ENCODE peak calls at places on chromosome X, in four cellular contexts. One of them, this sample, is unnamed.

GRCh38 chrX:9312922-9313867 is 151.7 kb upstream of the TBL1X start:
- DNase-seq in endodermal cell: peak; percentile 78
- DNase-seq in epithelial cell of esophagus: peak; percentile 11
- DNase-seq in fibroblast of villous mesenchyme: no peak
- DNase-seq in this sample: no peak

GRCh38 chrX:39016551-39016950 is 215.3 kb downstream of the MID1IP1 start:
- DNase-seq in endodermal cell: no peak
- DNase-seq in fibroblast of villous mesenchyme: no peak
- DNase-seq in epithelial cell of esophagus: no peak
- DNase-seq in this sample: no peak

GRCh38 chrX:74325130-74326059 is 21.4 kb downstream of the ZCCHC13 start:
- DNase-seq in endodermal cell: peak; percentile 90
- DNase-seq in epithelial cell of esophagus: no peak
- DNase-seq in fibroblast of villous mesenchyme: no peak
- DNase-seq in this sample: no peak

GRCh38 chrX:9052081-9052480 is 18.2 kb upstream of the FAM9B start:
- DNase-seq in endodermal cell: no peak
- DNase-seq in fibroblast of villous mesenchyme: no peak
- DNase-seq in epithelial cell of esophagus: no peak
- DNase-seq in this sample: no peak

GRCh38 chrX:97751735-97752134 is 868.0 kb downstream of the RPA4 start:
- DNase-seq in endodermal cell: no peak
- DNase-seq in epithelial cell of esophagus: peak; percentile 91
- DNase-seq in fibroblast of villous mesenchyme: no peak
- DNase-seq in this sample: no peak

GRCh38 chrX:42093756-42094155 is 170.4 kb upstream of the CASK start:
- DNase-seq in epithelial cell of esophagus: no peak
- DNase-seq in fibroblast of villous mesenchyme: peak; percentile 73
- DNase-seq in endodermal cell: no peak
- DNase-seq in this sample: no peak

GRCh38 chrX:115642895-115643530 is 82.0 kb downstream of the PLS3 start:
- DNase-seq in epithelial cell of esophagus: peak; percentile 39
- DNase-seq in endodermal cell: peak; percentile 64
- DNase-seq in fibroblast of villous mesenchyme: peak; percentile 81
- DNase-seq in this sample: no peak

GRCh38 chrX:38732866-38733265 is 68.4 kb upstream of the MID1IP1 start:
- DNase-seq in fibroblast of villous mesenchyme: no peak
- DNase-seq in epithelial cell of esophagus: peak; percentile 7
- DNase-seq in endodermal cell: no peak
- DNase-seq in this sample: no peak

GRCh38 chrX:72307646-72308051 is 1.9 kb upstream of the CITED1 start:
- DNase-seq in endodermal cell: no peak
- DNase-seq in fibroblast of villous mesenchyme: no peak
- DNase-seq in epithelial cell of esophagus: no peak
- DNase-seq in this sample: no peak

GRCh38 chrX:100636321-100636991 is at the start of gene TSPAN6:
- DNase-seq in endodermal cell: peak; percentile 92
- DNase-seq in fibroblast of villous mesenchyme: peak; percentile 90
- DNase-seq in epithelial cell of esophagus: peak; percentile 81
- DNase-seq in this sample: peak; percentile 50

GRCh38 chrX:152899874-152900719 is 2.2 kb downstream of the ZNF185 start:
- DNase-seq in fibroblast of villous mesenchyme: no peak
- DNase-seq in endodermal cell: peak; percentile 38
- DNase-seq in epithelial cell of esophagus: no peak
- DNase-seq in this sample: no peak

GRCh38 chrX:23374291-23374690 is 39.6 kb downstream of the PTCHD1 start:
- DNase-seq in endodermal cell: no peak
- DNase-seq in fibroblast of villous mesenchyme: no peak
- DNase-seq in epithelial cell of esophagus: peak; percentile 14
- DNase-seq in this sample: no peak

GRCh38 chrX:148310402-148311200 is 189.8 kb upstream of the AFF2 start:
- DNase-seq in fibroblast of villous mesenchyme: no peak
- DNase-seq in endodermal cell: no peak
- DNase-seq in epithelial cell of esophagus: no peak
- DNase-seq in this sample: no peak

GRCh38 chrX:9912341-9912740 is 54.8 kb upstream of the CLDN34 start:
- DNase-seq in fibroblast of villous mesenchyme: no peak
- DNase-seq in epithelial cell of esophagus: peak; percentile 92
- DNase-seq in endodermal cell: peak; percentile 66
- DNase-seq in this sample: no peak

GRCh38 chrX:9662148-9662547 is 103.5 kb downstream of the GPR143 start:
- DNase-seq in endodermal cell: no peak
- DNase-seq in fibroblast of villous mesenchyme: peak; percentile 34
- DNase-seq in epithelial cell of esophagus: peak; percentile 52
- DNase-seq in this sample: no peak

GRCh38 chrX:5650904-5651303 is 577.8 kb downstream of the NLGN4X start:
- DNase-seq in endodermal cell: peak; percentile 58
- DNase-seq in fibroblast of villous mesenchyme: no peak
- DNase-seq in epithelial cell of esophagus: no peak
- DNase-seq in this sample: no peak

GRCh38 chrX:48972214-48973164 is 845 bp upstream of the KCND1 start:
- DNase-seq in epithelial cell of esophagus: peak; percentile 39
- DNase-seq in fibroblast of villous mesenchyme: peak; percentile 39
- DNase-seq in endodermal cell: peak; percentile 83
- DNase-seq in this sample: no peak

GRCh38 chrX:109854096-109854495 is 121.0 kb upstream of the ACSL4 start:
- DNase-seq in endodermal cell: no peak
- DNase-seq in epithelial cell of esophagus: no peak
- DNase-seq in fibroblast of villous mesenchyme: no peak
- DNase-seq in this sample: no peak

GRCh38 chrX:72340572-72340971 is 34.9 kb upstream of the CITED1 start:
- DNase-seq in fibroblast of villous mesenchyme: no peak
- DNase-seq in epithelial cell of esophagus: no peak
- DNase-seq in endodermal cell: no peak
- DNase-seq in this sample: no peak

GRCh38 chrX:44432641-44433040 is 89.2 kb upstream of the EFHC2 start:
- DNase-seq in fibroblast of villous mesenchyme: peak; percentile 28
- DNase-seq in endodermal cell: no peak
- DNase-seq in epithelial cell of esophagus: peak; percentile 71
- DNase-seq in this sample: no peak

GRCh38 chrX:119573840-119574393 is 446 bp upstream of the UBE2A start:
- DNase-seq in endodermal cell: peak; percentile 67
- DNase-seq in epithelial cell of esophagus: peak; percentile 42
- DNase-seq in fibroblast of villous mesenchyme: peak; percentile 48
- DNase-seq in this sample: no peak

GRCh38 chrX:149962859-149963757 is 24.8 kb upstream of the EOLA2 start:
- DNase-seq in fibroblast of villous mesenchyme: peak; percentile 62
- DNase-seq in epithelial cell of esophagus: peak; percentile 54
- DNase-seq in endodermal cell: peak; percentile 68
- DNase-seq in this sample: no peak

GRCh38 chrX:22378296-22378695 is 105.6 kb downstream of the CBLL2 start:
- DNase-seq in epithelial cell of esophagus: peak; percentile 13
- DNase-seq in endodermal cell: no peak
- DNase-seq in fibroblast of villous mesenchyme: no peak
- DNase-seq in this sample: no peak

GRCh38 chrX:149630681-149631292 is 805 bp downstream of the TMEM185A start:
- DNase-seq in epithelial cell of esophagus: peak; percentile 39
- DNase-seq in fibroblast of villous mesenchyme: peak; percentile 67
- DNase-seq in endodermal cell: no peak
- DNase-seq in this sample: no peak

GRCh38 chrX:17737707-17738001 is 361 bp downstream of the SCML1 start:
- DNase-seq in fibroblast of villous mesenchyme: no peak
- DNase-seq in epithelial cell of esophagus: no peak
- DNase-seq in endodermal cell: no peak
- DNase-seq in this sample: no peak

DNA sequence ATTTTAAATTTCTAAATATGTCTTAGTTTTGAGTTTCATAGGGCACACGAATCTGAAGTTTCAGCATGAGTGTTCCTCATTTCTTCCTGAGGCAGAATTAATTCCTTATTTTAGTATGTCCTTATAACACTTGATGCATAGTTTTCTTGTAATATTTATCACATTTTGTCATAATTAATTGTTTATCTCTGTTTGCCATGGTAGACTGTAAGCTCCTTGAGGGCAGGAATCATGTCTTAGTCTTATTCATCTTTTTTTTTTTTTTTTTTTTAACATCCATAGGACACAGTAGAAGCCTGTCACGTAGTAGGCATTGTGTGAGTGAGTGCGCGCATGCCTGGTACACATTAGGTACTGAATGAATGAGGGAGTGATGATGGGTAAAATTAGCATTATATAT is 131.7 kb downstream of the STAG2 start:
- DNase-seq in fibroblast of villous mesenchyme: no peak
- DNase-seq in epithelial cell of esophagus: no peak
- DNase-seq in endodermal cell: no peak
- DNase-seq in this sample: no peak
- H3K4me3 ChIP-seq in fibroblast of villous mesenchyme: no peak overlapping the region
- H3K4me3 ChIP-seq in epithelial cell of esophagus: no peak overlapping the region
- H3K4me3 ChIP-seq in endodermal cell: no peak overlapping the region
- H3K4me3 ChIP-seq in this sample: no peak overlapping the region

DNA sequence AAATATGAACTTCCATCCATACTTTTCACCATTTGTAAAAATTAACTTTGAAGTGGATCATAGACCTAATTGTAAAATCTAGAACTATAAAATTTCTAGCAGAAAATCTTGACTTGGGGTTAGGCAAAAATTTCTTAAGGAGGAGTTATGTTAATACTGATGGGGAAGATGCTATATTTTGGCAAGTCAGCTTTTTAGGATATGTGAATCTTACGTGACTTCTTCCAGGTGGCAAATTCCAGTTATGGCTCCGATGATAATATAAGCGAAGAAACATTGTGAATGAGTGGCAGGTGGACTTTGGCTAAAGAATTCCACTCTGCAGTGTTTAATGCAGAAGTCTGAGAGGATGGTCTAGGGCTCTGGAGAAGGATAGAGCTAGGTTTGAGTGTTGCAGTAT is 1.5 kb downstream of the PRPS2 start:
- DNase-seq in fibroblast of villous mesenchyme: no peak
- DNase-seq in endodermal cell: no peak
- DNase-seq in epithelial cell of esophagus: no peak
- DNase-seq in this sample: no peak
- H3K4me3 ChIP-seq in fibroblast of villous mesenchyme: no peak overlapping the region
- H3K4me3 ChIP-seq in endodermal cell: no peak overlapping the region
- H3K4me3 ChIP-seq in epithelial cell of esophagus: no peak overlapping the region
- H3K4me3 ChIP-seq in this sample: no peak overlapping the region

GRCh38 chrX:1659664-1660461 is 45.0 kb downstream of the ASMT start:
- DNase-seq in fibroblast of villous mesenchyme: no peak
- DNase-seq in endodermal cell: peak; percentile 46
- DNase-seq in epithelial cell of esophagus: no peak
- DNase-seq in this sample: no peak
- H3K4me3 ChIP-seq in fibroblast of villous mesenchyme: no peak overlapping the region
- H3K4me3 ChIP-seq in endodermal cell: no peak overlapping the region
- H3K4me3 ChIP-seq in epithelial cell of esophagus: no peak overlapping the region
- H3K4me3 ChIP-seq in this sample: no peak overlapping the region

GRCh38 chrX:81202413-81202794 is 502 bp downstream of the SH3BGRL start:
- DNase-seq in endodermal cell: peak; percentile 35
- DNase-seq in fibroblast of villous mesenchyme: no peak
- DNase-seq in epithelial cell of esophagus: no peak
- DNase-seq in this sample: no peak
- H3K4me3 ChIP-seq in endodermal cell: peak overlapping the region; percentile 95
- H3K4me3 ChIP-seq in fibroblast of villous mesenchyme: peak overlapping the region; percentile 70
- H3K4me3 ChIP-seq in epithelial cell of esophagus: peak overlapping the region; percentile 77
- H3K4me3 ChIP-seq in this sample: peak overlapping the region; percentile 83

GRCh38 chrX:66164931-66165330 is 884 bp downstream of the HEPH start:
- DNase-seq in endodermal cell: no peak
- DNase-seq in fibroblast of villous mesenchyme: no peak
- DNase-seq in epithelial cell of esophagus: no peak
- DNase-seq in this sample: no peak
- H3K4me3 ChIP-seq in endodermal cell: peak overlapping the region; percentile 96
- H3K4me3 ChIP-seq in fibroblast of villous mesenchyme: no peak overlapping the region
- H3K4me3 ChIP-seq in epithelial cell of esophagus: no peak overlapping the region
- H3K4me3 ChIP-seq in this sample: no peak overlapping the region

GRCh38 chrX:154094833-154095232 is 2.7 kb downstream of the MECP2 start:
- DNase-seq in epithelial cell of esophagus: no peak
- DNase-seq in fibroblast of villous mesenchyme: no peak
- DNase-seq in endodermal cell: no peak
- DNase-seq in this sample: no peak
- H3K4me3 ChIP-seq in epithelial cell of esophagus: no peak overlapping the region
- H3K4me3 ChIP-seq in fibroblast of villous mesenchyme: peak overlapping the region; percentile 74
- H3K4me3 ChIP-seq in endodermal cell: peak overlapping the region; percentile 88
- H3K4me3 ChIP-seq in this sample: peak overlapping the region; percentile 71

DNA sequence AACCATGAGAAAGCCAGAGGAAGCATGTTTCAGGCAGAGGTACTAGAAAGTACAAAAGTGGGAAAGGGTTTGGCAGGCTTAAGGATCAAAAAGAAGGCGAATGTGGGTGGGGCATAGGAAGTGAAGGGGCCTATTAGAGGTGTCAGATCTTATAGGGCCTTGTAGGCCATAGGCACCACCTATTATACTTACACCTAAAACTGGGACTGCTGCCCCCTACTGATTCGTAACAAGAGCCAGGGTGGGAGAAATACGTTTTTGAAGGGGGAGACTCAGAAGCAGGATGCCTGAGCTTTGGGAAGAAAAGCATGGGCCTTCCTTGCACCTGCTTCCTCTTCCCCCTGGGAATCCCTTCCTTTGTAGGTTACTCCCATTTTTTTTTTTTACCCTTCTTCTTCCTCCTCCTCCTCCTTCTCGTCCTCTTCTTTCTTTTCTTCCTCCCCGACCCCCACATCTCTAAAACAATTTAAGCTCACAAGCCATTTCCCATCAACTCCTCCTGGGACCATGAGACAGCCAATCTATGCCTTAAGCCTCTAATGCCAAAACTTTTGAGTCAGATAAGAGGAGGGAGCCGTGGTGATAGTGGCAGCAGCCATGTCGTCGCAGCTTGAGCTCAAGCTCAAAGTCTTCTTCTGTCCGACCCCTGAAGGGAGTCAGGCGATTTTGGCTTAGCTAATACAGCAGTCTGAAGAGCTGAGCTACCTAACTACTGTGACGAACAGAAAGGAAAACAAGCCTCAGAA is 40.8 kb upstream of the GPC3 start:
- DNase-seq in endodermal cell: peak; percentile 49
- DNase-seq in epithelial cell of esophagus: no peak
- DNase-seq in fibroblast of villous mesenchyme: no peak
- DNase-seq in this sample: no peak
- H3K4me3 ChIP-seq in endodermal cell: peak overlapping the region; percentile 45
- H3K4me3 ChIP-seq in epithelial cell of esophagus: no peak overlapping the region
- H3K4me3 ChIP-seq in fibroblast of villous mesenchyme: no peak overlapping the region
- H3K4me3 ChIP-seq in this sample: no peak overlapping the region

GRCh38 chrX:2933125-2933900 is 4.2 kb upstream of the ARSD start:
- DNase-seq in endodermal cell: no peak
- DNase-seq in fibroblast of villous mesenchyme: no peak
- DNase-seq in epithelial cell of esophagus: peak; percentile 57
- DNase-seq in this sample: no peak

GRCh38 chrX:2928583-2929434 is at the start of gene ARSD:
- DNase-seq in endodermal cell: peak; percentile 98
- DNase-seq in fibroblast of villous mesenchyme: peak; percentile 91
- DNase-seq in epithelial cell of esophagus: peak; percentile 86
- DNase-seq in this sample: peak; percentile 84

GRCh38 chrX:2931155-2931554 is 2.0 kb upstream of the ARSD start:
- DNase-seq in fibroblast of villous mesenchyme: no peak
- DNase-seq in epithelial cell of esophagus: no peak
- DNase-seq in endodermal cell: no peak
- DNase-seq in this sample: no peak

GRCh38 chrX:2934715-2935363 is 5.7 kb upstream of the ARSD start:
- DNase-seq in fibroblast of villous mesenchyme: peak; percentile 14
- DNase-seq in epithelial cell of esophagus: no peak
- DNase-seq in endodermal cell: no peak
- DNase-seq in this sample: no peak

DNA sequence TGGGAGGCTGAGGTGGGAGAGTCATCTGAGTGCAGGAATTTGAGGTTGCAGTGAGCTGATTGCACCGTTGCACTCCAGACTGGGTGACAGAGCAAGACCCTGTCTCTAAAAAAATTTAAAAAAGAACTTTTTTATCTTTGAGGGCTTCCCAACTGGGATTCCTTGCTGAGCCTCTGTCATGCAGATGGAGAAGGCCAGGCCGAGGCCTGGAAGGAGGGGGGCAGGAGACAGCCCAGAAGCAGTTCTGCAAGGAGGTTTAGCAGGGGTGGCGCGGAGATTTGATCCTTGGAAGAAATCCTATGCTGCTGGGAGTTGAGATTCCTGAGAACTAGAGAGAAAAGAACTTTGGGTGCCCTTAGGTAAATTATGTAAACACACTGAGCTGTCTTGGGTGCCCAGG is 2.5 kb upstream of the ARSD start:
- DNase-seq in epithelial cell of esophagus: no peak
- DNase-seq in endodermal cell: peak; percentile 91
- DNase-seq in fibroblast of villous mesenchyme: no peak
- DNase-seq in this sample: no peak
- H3K4me3 ChIP-seq in epithelial cell of esophagus: no peak overlapping the region
- H3K4me3 ChIP-seq in endodermal cell: no peak overlapping the region
- H3K4me3 ChIP-seq in fibroblast of villous mesenchyme: no peak overlapping the region
- H3K4me3 ChIP-seq in this sample: no peak overlapping the region